ENCODE peak calls at places on chromosomes 13 and 19, in eight cellular contexts. One of them, this sample, is unnamed.

GRCh38 chr13:27919934-27920676 is at the start of gene PDX1:
- DNase-seq in fibroblast of pulmonary artery: no peak
- DNase-seq in NT2/D1: no peak
- DNase-seq in ascending aorta: no peak
- DNase-seq in CD4-positive, alpha-beta memory T cell: no peak
- DNase-seq in heart left ventricle: no peak
- DNase-seq in HFF-Myc: no peak
- DNase-seq in left ventricle myocardium inferior: peak
- DNase-seq in this sample: no peak

GRCh38 chr13:111904701-111905608 is 162.0 kb upstream of the SOX1 start:
- DNase-seq in fibroblast of pulmonary artery: no peak
- DNase-seq in NT2/D1: no peak
- DNase-seq in ascending aorta: no peak
- DNase-seq in CD4-positive, alpha-beta memory T cell: no peak
- DNase-seq in heart left ventricle: peak
- DNase-seq in HFF-Myc: no peak
- DNase-seq in left ventricle myocardium inferior: no peak
- DNase-seq in this sample: no peak

GRCh38 chr19:5130371-5131030 is 161.6 kb downstream of the KDM4B start:
- DNase-seq in fibroblast of pulmonary artery: no peak
- DNase-seq in NT2/D1: no peak
- DNase-seq in ascending aorta: no peak
- DNase-seq in CD4-positive, alpha-beta memory T cell: peak
- DNase-seq in heart left ventricle: no peak
- DNase-seq in HFF-Myc: no peak
- DNase-seq in left ventricle myocardium inferior: no peak
- DNase-seq in this sample: no peak

GRCh38 chr19:2385053-2385721 is 25.1 kb downstream of the TMPRSS9 start:
- DNase-seq in fibroblast of pulmonary artery: peak
- DNase-seq in NT2/D1: peak
- DNase-seq in ascending aorta: no peak
- DNase-seq in CD4-positive, alpha-beta memory T cell: peak
- DNase-seq in heart left ventricle: no peak
- DNase-seq in HFF-Myc: peak
- DNase-seq in left ventricle myocardium inferior: no peak
- DNase-seq in this sample: peak

GRCh38 chr19:543912-544608 is at the start of gene GZMM:
- DNase-seq in fibroblast of pulmonary artery: no peak
- DNase-seq in NT2/D1: no peak
- DNase-seq in ascending aorta: no peak
- DNase-seq in CD4-positive, alpha-beta memory T cell: peak
- DNase-seq in heart left ventricle: no peak
- DNase-seq in HFF-Myc: no peak
- DNase-seq in left ventricle myocardium inferior: no peak
- DNase-seq in this sample: no peak

GRCh38 chr13:104408733-104409132 is 1342.5 kb upstream of the SLC10A2 start:
- DNase-seq in fibroblast of pulmonary artery: peak
- DNase-seq in NT2/D1: no peak
- DNase-seq in ascending aorta: no peak
- DNase-seq in CD4-positive, alpha-beta memory T cell: no peak
- DNase-seq in heart left ventricle: no peak
- DNase-seq in HFF-Myc: no peak
- DNase-seq in left ventricle myocardium inferior: no peak
- DNase-seq in this sample: no peak

GRCh38 chr13:39326471-39326870 is 276.5 kb downstream of the LHFPL6 start:
- DNase-seq in fibroblast of pulmonary artery: peak
- DNase-seq in NT2/D1: no peak
- DNase-seq in ascending aorta: no peak
- DNase-seq in CD4-positive, alpha-beta memory T cell: no peak
- DNase-seq in heart left ventricle: no peak
- DNase-seq in HFF-Myc: no peak
- DNase-seq in left ventricle myocardium inferior: no peak
- DNase-seq in this sample: no peak

GRCh38 chr19:3398114-3398899 is 31.9 kb downstream of the NFIC start:
- DNase-seq in fibroblast of pulmonary artery: no peak
- DNase-seq in NT2/D1: no peak
- DNase-seq in ascending aorta: no peak
- DNase-seq in CD4-positive, alpha-beta memory T cell: no peak
- DNase-seq in heart left ventricle: peak
- DNase-seq in HFF-Myc: no peak
- DNase-seq in left ventricle myocardium inferior: peak
- DNase-seq in this sample: no peak

GRCh38 chr19:32318884-32319520 is 26.4 kb upstream of the ZNF507 start:
- DNase-seq in fibroblast of pulmonary artery: peak
- DNase-seq in NT2/D1: peak
- DNase-seq in ascending aorta: no peak
- DNase-seq in CD4-positive, alpha-beta memory T cell: no peak
- DNase-seq in heart left ventricle: no peak
- DNase-seq in HFF-Myc: no peak
- DNase-seq in left ventricle myocardium inferior: no peak
- DNase-seq in this sample: no peak

GRCh38 chr19:4523306-4524110 is 5.2 kb upstream of the PLIN4 start:
- DNase-seq in fibroblast of pulmonary artery: peak
- DNase-seq in NT2/D1: peak
- DNase-seq in ascending aorta: no peak
- DNase-seq in CD4-positive, alpha-beta memory T cell: peak
- DNase-seq in heart left ventricle: peak
- DNase-seq in HFF-Myc: no peak
- DNase-seq in left ventricle myocardium inferior: peak
- DNase-seq in this sample: no peak

GRCh38 chr13:33547035-33547434 is 261.5 kb upstream of the STARD13 start:
- DNase-seq in fibroblast of pulmonary artery: peak
- DNase-seq in NT2/D1: no peak
- DNase-seq in ascending aorta: no peak
- DNase-seq in CD4-positive, alpha-beta memory T cell: no peak
- DNase-seq in heart left ventricle: no peak
- DNase-seq in HFF-Myc: no peak
- DNase-seq in left ventricle myocardium inferior: no peak
- DNase-seq in this sample: no peak

GRCh38 chr19:3224346-3225325 is at the start of gene CELF5:
- DNase-seq in fibroblast of pulmonary artery: peak
- DNase-seq in NT2/D1: no peak
- DNase-seq in ascending aorta: no peak
- DNase-seq in CD4-positive, alpha-beta memory T cell: peak
- DNase-seq in heart left ventricle: peak
- DNase-seq in HFF-Myc: no peak
- DNase-seq in left ventricle myocardium inferior: peak
- DNase-seq in this sample: no peak

GRCh38 chr19:57056972-57057371 is 62.8 kb upstream of the USP29 start:
- DNase-seq in fibroblast of pulmonary artery: peak
- DNase-seq in NT2/D1: no peak
- DNase-seq in ascending aorta: no peak
- DNase-seq in CD4-positive, alpha-beta memory T cell: no peak
- DNase-seq in heart left ventricle: peak
- DNase-seq in HFF-Myc: no peak
- DNase-seq in left ventricle myocardium inferior: peak
- DNase-seq in this sample: no peak

DNA sequence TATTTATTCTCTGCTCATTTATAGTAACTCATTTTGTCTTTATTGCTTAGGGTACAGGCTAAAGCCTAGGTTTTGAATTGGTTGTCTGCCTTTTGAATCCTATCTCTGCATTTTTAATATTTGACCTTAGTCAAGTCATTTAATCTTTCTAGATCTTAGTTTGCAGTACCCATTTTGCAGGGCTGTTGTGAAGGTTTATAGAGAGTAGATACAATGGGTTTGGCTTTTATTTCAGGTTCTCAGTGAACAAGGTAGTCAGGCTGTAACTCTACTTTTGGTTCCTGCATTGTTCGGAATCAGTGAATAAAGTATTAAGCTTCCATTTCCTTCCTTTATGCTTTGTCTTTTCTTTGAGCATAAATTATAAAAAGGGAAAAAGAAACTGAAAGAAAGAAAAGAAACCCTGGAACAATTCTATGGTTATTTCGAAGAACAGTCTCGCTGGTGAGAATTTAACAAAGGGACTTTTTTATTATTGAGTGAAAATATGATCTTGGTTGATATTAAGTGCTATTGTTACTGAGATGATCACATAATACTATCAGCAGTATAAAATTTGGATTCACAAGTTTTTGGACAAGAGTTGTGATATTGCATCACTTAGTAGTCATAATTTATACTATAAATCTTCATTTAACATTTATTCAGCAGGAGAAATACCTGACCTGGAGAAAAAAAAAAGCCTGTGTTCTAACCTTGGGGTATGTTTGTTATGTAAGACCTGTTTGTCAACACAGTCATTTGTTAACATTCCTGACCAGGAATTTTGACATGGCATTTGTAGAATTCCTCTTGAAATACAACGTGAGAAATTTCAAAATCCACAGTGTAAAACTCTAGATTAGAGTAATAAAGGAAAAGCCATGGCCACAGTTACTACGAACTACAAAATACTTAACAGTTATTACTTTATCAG is 91.3 kb downstream of the ZMYM2 start:
- DNase-seq in fibroblast of pulmonary artery: peak
- DNase-seq in NT2/D1: no peak
- DNase-seq in ascending aorta: no peak
- DNase-seq in CD4-positive, alpha-beta memory T cell: no peak
- DNase-seq in heart left ventricle: no peak
- DNase-seq in HFF-Myc: no peak
- DNase-seq in left ventricle myocardium inferior: no peak
- DNase-seq in this sample: no peak
- H3K4me3 ChIP-seq in fibroblast of pulmonary artery: no peak
- H3K4me3 ChIP-seq in NT2/D1: no peak
- H3K4me3 ChIP-seq in ascending aorta: no peak
- H3K4me3 ChIP-seq in CD4-positive, alpha-beta memory T cell: no peak
- H3K4me3 ChIP-seq in heart left ventricle: no peak
- H3K4me3 ChIP-seq in HFF-Myc: no peak
- H3K4me3 ChIP-seq in left ventricle myocardium inferior: peak
- H3K4me3 ChIP-seq in this sample: no peak

DNA sequence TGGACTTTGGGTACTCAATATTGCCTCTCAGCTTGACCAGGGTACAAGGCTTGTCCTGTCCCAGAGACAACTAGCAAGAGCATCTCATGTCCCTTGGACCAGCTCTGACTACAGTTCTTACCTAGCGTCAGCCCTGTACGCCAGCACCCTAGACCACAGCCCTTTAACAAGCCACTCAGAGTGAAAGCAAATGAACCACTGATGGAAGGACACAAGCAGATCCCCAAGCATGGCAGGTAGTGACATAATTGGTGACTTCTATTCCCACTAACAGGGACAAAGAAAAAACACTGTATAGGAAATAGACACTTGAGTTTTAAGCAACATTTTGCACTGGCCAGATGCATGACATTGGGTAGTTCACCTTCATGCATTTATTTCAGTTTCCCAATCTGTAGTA is 8.8 kb upstream of the LRCH1 start:
- DNase-seq in fibroblast of pulmonary artery: no peak
- DNase-seq in NT2/D1: no peak
- DNase-seq in ascending aorta: no peak
- DNase-seq in CD4-positive, alpha-beta memory T cell: no peak
- DNase-seq in heart left ventricle: no peak
- DNase-seq in HFF-Myc: no peak
- DNase-seq in left ventricle myocardium inferior: no peak
- DNase-seq in this sample: no peak
- H3K4me3 ChIP-seq in fibroblast of pulmonary artery: no peak
- H3K4me3 ChIP-seq in NT2/D1: no peak
- H3K4me3 ChIP-seq in ascending aorta: no peak
- H3K4me3 ChIP-seq in CD4-positive, alpha-beta memory T cell: no peak
- H3K4me3 ChIP-seq in heart left ventricle: no peak
- H3K4me3 ChIP-seq in HFF-Myc: no peak
- H3K4me3 ChIP-seq in left ventricle myocardium inferior: no peak
- H3K4me3 ChIP-seq in this sample: no peak

DNA sequence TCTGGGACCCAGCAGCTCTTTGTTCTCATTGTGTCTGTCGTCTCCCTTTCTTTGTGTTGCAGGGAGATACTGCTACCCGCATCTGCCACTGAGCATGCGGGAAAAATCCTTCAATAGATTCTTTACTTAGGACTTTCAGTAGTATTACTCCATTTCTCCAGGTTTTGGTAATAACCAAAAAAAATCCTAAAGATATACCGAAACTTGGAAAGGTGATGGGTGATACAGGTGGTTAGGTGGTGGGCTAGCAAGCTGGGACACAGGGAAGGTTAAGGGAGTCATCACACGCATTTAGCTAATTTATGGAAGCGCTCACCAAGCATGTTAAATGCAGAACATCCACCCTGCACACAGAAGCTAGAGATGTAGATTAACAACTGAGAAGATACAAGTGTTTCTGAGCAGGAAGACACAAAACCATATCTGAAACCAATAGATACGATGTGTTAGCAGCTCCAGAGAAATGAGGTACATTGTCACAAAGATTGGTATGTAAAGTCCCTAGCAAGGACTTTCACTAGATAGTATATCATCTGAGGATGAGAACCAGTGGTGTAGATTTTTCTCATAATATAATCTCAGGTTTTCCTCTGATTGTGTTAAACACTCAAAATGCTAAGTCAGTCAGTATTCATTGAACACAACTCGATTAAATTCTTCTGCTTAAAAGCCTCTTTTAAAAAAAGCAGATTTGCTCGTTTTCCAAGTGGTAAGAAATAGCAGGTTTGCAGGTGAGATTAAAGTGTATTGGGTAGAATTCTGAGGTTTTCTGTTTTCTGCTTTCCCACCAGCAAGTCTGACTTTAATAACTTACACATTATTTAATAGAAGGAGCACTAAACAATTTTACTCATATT is 1.3 kb upstream of the SLAIN1 start:
- DNase-seq in fibroblast of pulmonary artery: no peak
- DNase-seq in NT2/D1: no peak
- DNase-seq in ascending aorta: no peak
- DNase-seq in CD4-positive, alpha-beta memory T cell: peak
- DNase-seq in heart left ventricle: no peak
- DNase-seq in HFF-Myc: no peak
- DNase-seq in left ventricle myocardium inferior: no peak
- DNase-seq in this sample: no peak
- H3K4me3 ChIP-seq in fibroblast of pulmonary artery: no peak
- H3K4me3 ChIP-seq in NT2/D1: no peak
- H3K4me3 ChIP-seq in ascending aorta: peak
- H3K4me3 ChIP-seq in CD4-positive, alpha-beta memory T cell: peak
- H3K4me3 ChIP-seq in heart left ventricle: no peak
- H3K4me3 ChIP-seq in HFF-Myc: no peak
- H3K4me3 ChIP-seq in left ventricle myocardium inferior: peak
- H3K4me3 ChIP-seq in this sample: no peak

GRCh38 chr13:26308836-26309235 is 54.9 kb downstream of the CDK8 start:
- DNase-seq in fibroblast of pulmonary artery: no peak
- DNase-seq in NT2/D1: no peak
- DNase-seq in ascending aorta: no peak
- DNase-seq in CD4-positive, alpha-beta memory T cell: no peak
- DNase-seq in heart left ventricle: no peak
- DNase-seq in HFF-Myc: no peak
- DNase-seq in left ventricle myocardium inferior: no peak
- DNase-seq in this sample: no peak

GRCh38 chr13:26310003-26310402 is 56.1 kb downstream of the CDK8 start:
- DNase-seq in fibroblast of pulmonary artery: no peak
- DNase-seq in NT2/D1: no peak
- DNase-seq in ascending aorta: no peak
- DNase-seq in CD4-positive, alpha-beta memory T cell: no peak
- DNase-seq in heart left ventricle: no peak
- DNase-seq in HFF-Myc: no peak
- DNase-seq in left ventricle myocardium inferior: no peak
- DNase-seq in this sample: no peak

GRCh38 chr13:26307701-26308100 is 53.8 kb downstream of the CDK8 start:
- DNase-seq in fibroblast of pulmonary artery: no peak
- DNase-seq in NT2/D1: no peak
- DNase-seq in ascending aorta: no peak
- DNase-seq in CD4-positive, alpha-beta memory T cell: no peak
- DNase-seq in heart left ventricle: no peak
- DNase-seq in HFF-Myc: no peak
- DNase-seq in left ventricle myocardium inferior: no peak
- DNase-seq in this sample: no peak

GRCh38 chr13:26310470-26310869 is 56.5 kb downstream of the CDK8 start:
- DNase-seq in fibroblast of pulmonary artery: no peak
- DNase-seq in NT2/D1: no peak
- DNase-seq in ascending aorta: no peak
- DNase-seq in CD4-positive, alpha-beta memory T cell: no peak
- DNase-seq in heart left ventricle: no peak
- DNase-seq in HFF-Myc: no peak
- DNase-seq in left ventricle myocardium inferior: no peak
- DNase-seq in this sample: no peak

GRCh38 chr13:26308250-26308649 is 54.3 kb downstream of the CDK8 start:
- DNase-seq in fibroblast of pulmonary artery: no peak
- DNase-seq in NT2/D1: no peak
- DNase-seq in ascending aorta: no peak
- DNase-seq in CD4-positive, alpha-beta memory T cell: no peak
- DNase-seq in heart left ventricle: no peak
- DNase-seq in HFF-Myc: no peak
- DNase-seq in left ventricle myocardium inferior: no peak
- DNase-seq in this sample: no peak
- H3K4me3 ChIP-seq in fibroblast of pulmonary artery: no peak
- H3K4me3 ChIP-seq in NT2/D1: no peak
- H3K4me3 ChIP-seq in ascending aorta: no peak
- H3K4me3 ChIP-seq in CD4-positive, alpha-beta memory T cell: no peak
- H3K4me3 ChIP-seq in heart left ventricle: no peak
- H3K4me3 ChIP-seq in HFF-Myc: no peak
- H3K4me3 ChIP-seq in left ventricle myocardium inferior: no peak
- H3K4me3 ChIP-seq in this sample: no peak